ENCODE peak calls at places on chromosomes 4 and X, in four cellular contexts. W, H, G and Q are unnamed samples. For H3K4me1, the result is how much of the 10 kb centered on the place peaks cover.

GRCh38 chrX:36087366-36087765 is 167.8 kb downstream of the CFAP47 start:
- DNase-seq in W (no peak), H (no peak), G (no peak), Q (no peak)

GRCh38 chr4:174461438-174462106 is 60.7 kb downstream of the HPGD start:
- DNase-seq in W (peak), H (no peak), G (no peak), Q (peak)

GRCh38 chrX:150080497-150080896 is 142.2 kb upstream of the EOLA2 start:
- DNase-seq in W (no peak), H (no peak), G (no peak), Q (no peak)

GRCh38 chr4:79050521-79050880 is 111.3 kb upstream of the PAQR3 start:
- DNase-seq in W (no peak), H (no peak), G (no peak), Q (no peak)

GRCh38 chr4:6178757-6179156 is 21.6 kb downstream of the JAKMIP1 start:
- DNase-seq in W (no peak), H (no peak), G (no peak), Q (no peak)

GRCh38 chrX:48761674-48762471 is at the start of gene GLOD5:
- DNase-seq in W (peak), H (no peak), G (no peak), Q (peak)

GRCh38 chr4:114043116-114043515 is 63.7 kb upstream of the ARSJ start:
- DNase-seq in W (no peak), H (no peak), G (no peak), Q (no peak)

GRCh38 chrX:85111347-85111746 is 107.7 kb downstream of the APOOL start:
- DNase-seq in W (no peak), H (no peak), G (no peak), Q (no peak)

GRCh38 chr4:138609943-138610350 is 367.8 kb upstream of the SLC7A11 start:
- DNase-seq in W (no peak), H (no peak), G (no peak), Q (no peak)

GRCh38 chr4:87024181-87024580 is 89.4 kb downstream of the AFF1 start:
- DNase-seq in W (no peak), H (no peak), G (no peak), Q (no peak)

GRCh38 chr4:87029356-87029755 is 94.5 kb downstream of the AFF1 start:
- DNase-seq in W (no peak), H (no peak), G (no peak), Q (no peak)

GRCh38 chr4:87025614-87026041 is 90.8 kb downstream of the AFF1 start:
- DNase-seq in W (peak), H (no peak), G (no peak), Q (no peak)

GRCh38 chr4:87026795-87027495 is 92.1 kb downstream of the AFF1 start:
- DNase-seq in W (no peak), H (no peak), G (no peak), Q (peak)

GRCh38 chr4:87025023-87025613 is 90.3 kb downstream of the AFF1 start:
- DNase-seq in W (no peak), H (no peak), G (no peak), Q (no peak)
- H3K4me1 ChIP-seq in W (under half), H (half or more), G (half or more), Q (half or more)

DNA sequence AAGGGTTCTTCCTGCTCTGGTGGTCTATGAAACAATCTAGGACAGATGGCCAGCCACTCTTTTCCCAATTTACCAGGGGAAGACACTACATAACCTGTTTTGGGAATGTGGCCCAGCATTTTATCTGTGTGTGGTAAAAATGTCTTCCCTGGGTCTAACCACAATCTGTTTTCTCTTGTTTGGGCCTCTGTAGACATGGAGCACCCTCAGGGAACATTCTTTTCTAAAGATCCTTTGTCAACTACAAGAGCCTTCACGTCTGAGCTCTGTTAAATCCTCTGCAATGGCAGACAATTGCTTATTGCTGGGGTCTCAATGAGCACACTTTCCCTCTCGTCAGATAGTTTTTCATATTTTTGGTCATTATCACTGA is 35.5 kb downstream of the PLAC1 start:
- DNase-seq in W (no peak), H (no peak), G (no peak), Q (no peak)
- H3K27ac ChIP-seq in W (no peak), H (peak), G (no peak), Q (peak)

GRCh38 chr4:112862318-112862674 is 187.2 kb upstream of the ANK2 start:
- DNase-seq in W (no peak), H (no peak), G (no peak), Q (no peak)
- H3K4me3 ChIP-seq in W (no peak), H (no peak), G (no peak), Q (no peak)

GRCh38 chr4:73603854-73604584 is 16.2 kb downstream of the RASSF6 start:
- DNase-seq in W (no peak), H (no peak), G (no peak), Q (peak)
- H3K4me1 ChIP-seq in W (under half), H (under half), G (under half), Q (under half)

DNA sequence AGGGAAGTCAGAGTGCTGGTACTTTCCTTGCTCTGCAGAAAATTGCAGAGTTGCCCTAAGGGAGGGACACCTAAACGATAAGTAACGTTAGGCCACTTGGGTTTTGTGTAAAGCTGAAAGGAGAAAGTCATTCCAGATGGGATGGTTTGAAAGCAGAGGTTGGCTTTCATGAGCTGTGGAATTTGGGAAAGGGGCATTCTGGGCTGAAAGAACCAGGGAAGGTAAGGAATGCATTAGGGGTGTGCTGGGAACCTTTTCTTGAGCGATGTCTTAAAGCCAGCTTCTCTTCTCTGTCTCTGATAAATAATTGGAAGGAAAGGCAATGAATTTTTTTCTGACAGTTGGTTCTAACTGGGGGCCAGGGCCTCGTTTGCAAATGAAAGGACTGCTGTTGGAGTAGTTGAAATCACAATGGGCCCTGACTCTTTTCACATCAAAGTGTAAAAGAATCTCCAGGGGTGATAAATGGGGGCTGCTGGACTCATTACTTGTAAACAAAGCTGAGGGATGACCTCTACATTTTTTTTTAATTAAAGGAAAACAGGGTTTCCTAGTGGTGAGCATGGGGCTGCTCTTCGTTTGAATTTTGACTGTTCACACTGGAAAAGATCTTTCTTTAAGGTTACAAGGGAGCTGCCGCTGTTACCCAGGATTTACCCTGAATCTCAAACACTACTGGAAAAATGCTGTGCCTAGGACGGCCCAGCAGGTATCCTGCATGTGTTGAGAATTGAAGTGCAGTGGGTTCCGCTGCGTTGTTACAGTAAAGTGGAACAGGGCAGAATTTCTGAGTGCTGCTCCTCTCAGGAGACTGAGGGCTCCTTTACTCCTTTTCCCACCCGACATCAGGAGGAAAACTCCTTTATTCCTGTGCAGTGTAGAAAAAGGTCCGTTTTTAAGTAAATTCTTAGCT is 25.0 kb downstream of the AFF1 start:
- DNase-seq in W (no peak), H (no peak), G (no peak), Q (peak)
- H3K27ac ChIP-seq in W (no peak), H (peak), G (peak), Q (no peak)

GRCh38 chrX:134375691-134376090 is 84.3 kb upstream of the HPRT1 start:
- DNase-seq in W (no peak), H (no peak), G (no peak), Q (no peak)
- H3K4me3 ChIP-seq in W (no peak), H (peak), G (no peak), Q (no peak)

GRCh38 chr4:82968972-82969371 is 41.7 kb downstream of the LIN54 start:
- DNase-seq in W (no peak), H (no peak), G (no peak), Q (no peak)

GRCh38 chr4:82969414-82969813 is 41.2 kb downstream of the LIN54 start:
- DNase-seq in W (no peak), H (no peak), G (no peak), Q (no peak)

GRCh38 chr4:82965763-82966162 is 44.9 kb downstream of the LIN54 start:
- DNase-seq in W (no peak), H (no peak), G (no peak), Q (no peak)
- H3K4me1 ChIP-seq in W (under half), H (under half), G (under half), Q (under half)

GRCh38 chrX:17817242-17817641 is 43.9 kb downstream of the RAI2 start:
- DNase-seq in W (no peak), H (no peak), G (no peak), Q (no peak)

GRCh38 chrX:17822351-17822750 is 38.7 kb downstream of the RAI2 start:
- DNase-seq in W (no peak), H (no peak), G (no peak), Q (no peak)

GRCh38 chrX:17814059-17814458 is 47.0 kb downstream of the RAI2 start:
- DNase-seq in W (no peak), H (no peak), G (no peak), Q (no peak)

GRCh38 chrX:17814557-17814956 is 46.5 kb downstream of the RAI2 start:
- DNase-seq in W (no peak), H (no peak), G (no peak), Q (no peak)

GRCh38 chrX:17818729-17819128 is 42.4 kb downstream of the RAI2 start:
- DNase-seq in W (no peak), H (no peak), G (no peak), Q (no peak)
- H3K27ac ChIP-seq in W (no peak), H (no peak), G (no peak), Q (no peak)

GRCh38 chr4:54658321-54659093 is 750 bp downstream of the KIT start:
- DNase-seq in W (peak), H (peak), G (peak), Q (peak)

GRCh38 chr4:54660145-54660535 is 2.4 kb downstream of the KIT start:
- DNase-seq in W (no peak), H (no peak), G (no peak), Q (no peak)

GRCh38 chr4:54657194-54657555 is 582 bp upstream of the KIT start:
- DNase-seq in W (no peak), H (peak), G (no peak), Q (peak)

GRCh38 chr4:54659213-54660144 is 1.7 kb downstream of the KIT start:
- DNase-seq in W (no peak), H (no peak), G (no peak), Q (peak)

DNA sequence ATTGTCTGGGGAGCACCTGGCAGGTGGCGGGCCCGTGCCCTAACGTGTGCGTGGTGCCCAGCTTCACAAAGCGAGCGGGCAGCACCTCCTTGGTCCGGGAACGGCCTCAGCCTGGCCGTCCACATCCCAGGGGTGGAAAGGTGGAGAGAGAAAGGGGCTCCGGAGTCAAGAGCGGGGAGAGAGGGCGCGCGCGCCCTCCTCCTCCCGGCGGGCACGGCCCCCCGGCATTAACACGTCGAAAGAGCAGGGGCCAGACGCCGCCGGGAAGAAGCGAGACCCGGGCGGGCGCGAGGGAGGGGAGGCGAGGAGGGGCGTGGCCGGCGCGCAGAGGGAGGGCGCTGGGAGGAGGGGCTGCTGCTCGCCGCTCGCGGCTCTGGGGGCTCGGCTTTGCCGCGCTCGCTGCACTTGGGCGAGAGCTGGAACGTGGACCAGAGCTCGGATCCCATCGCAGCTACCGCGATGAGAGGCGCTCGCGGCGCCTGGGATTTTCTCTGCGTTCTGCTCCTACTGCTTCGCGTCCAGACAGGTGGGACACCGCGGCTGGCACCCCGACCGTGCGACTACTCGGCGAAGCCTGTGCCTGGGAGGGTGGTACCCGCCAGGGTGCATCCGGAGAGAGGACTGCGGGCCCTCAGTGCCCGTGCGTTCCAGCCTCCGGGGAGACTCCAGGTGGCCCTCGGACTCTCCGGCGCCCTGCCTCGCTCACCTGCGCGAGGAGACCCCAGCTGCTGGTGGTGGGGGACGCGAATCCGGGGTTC is at the start of gene KIT:
- DNase-seq in W (no peak), H (peak), G (peak), Q (peak)
- H3K4me3 ChIP-seq in W (peak), H (peak), G (peak), Q (peak)